ENCODE peak calls at places on chromosome 6, in eight cellular contexts. Q is Peyer's patch, P is kidney, F is prostate gland, T is A673, L is osteoblast, I is H9, H is tibial nerve. A is an unnamed sample. For H3K4me1, the result is how much of the 10 kb centered on the place peaks cover.

GRCh38 chr6:50986319-50986718 is 167.6 kb downstream of the TFAP2B start:
- DNase-seq in P (no peak), F (no peak), L (no peak), H (no peak), I (no peak), Q (no peak), T (no peak), A (no peak)

GRCh38 chr6:3426091-3426780 is 30.6 kb downstream of the SLC22A23 start:
- DNase-seq in F (no peak), I (no peak), L (no peak), Q (no peak), P (no peak), T (no peak), H (no peak), A (no peak)

GRCh38 chr6:156862711-156863110 is 85.5 kb downstream of the ARID1B start:
- DNase-seq in H (no peak), F (no peak), I (no peak), Q (no peak), P (no peak), L (no peak), T (no peak), A (no peak)

GRCh38 chr6:9140861-9141534 is 705.7 kb upstream of the SLC35B3 start:
- DNase-seq in P (no peak), I (no peak), T (no peak), H (no peak), L (no peak), F (peak), Q (no peak), A (no peak)

GRCh38 chr6:134678436-134678889 is 271.4 kb downstream of the ALDH8A1 start:
- DNase-seq in H (no peak), L (no peak), P (peak), T (peak), Q (peak), F (no peak), I (no peak), A (no peak)

GRCh38 chr6:125273965-125274364 is 27.8 kb downstream of the HDDC2 start:
- DNase-seq in I (no peak), L (no peak), Q (peak), H (no peak), T (no peak), P (peak), F (no peak), A (no peak)

GRCh38 chr6:31474871-31475286 is 23.1 kb upstream of the MICB start:
- DNase-seq in Q (peak), L (peak), F (no peak), I (peak), T (peak), P (no peak), H (no peak), A (no peak)

GRCh38 chr6:168796106-168796505 is 355.1 kb downstream of the SMOC2 start:
- DNase-seq in T (no peak), Q (no peak), I (no peak), P (no peak), L (no peak), F (no peak), H (no peak), A (no peak)

GRCh38 chr6:169046483-169047192 is 207.0 kb downstream of the THBS2 start:
- DNase-seq in F (no peak), Q (no peak), L (peak), T (no peak), I (no peak), H (no peak), P (peak), A (peak)

GRCh38 chr6:4347877-4348276 is 212.5 kb upstream of the ECI2 start:
- DNase-seq in T (no peak), Q (no peak), L (no peak), H (no peak), P (no peak), F (no peak), I (no peak), A (no peak)

GRCh38 chr6:157550114-157550989 is 169.4 kb downstream of the ZDHHC14 start:
- DNase-seq in T (no peak), Q (no peak), L (no peak), H (no peak), I (no peak), P (no peak), F (no peak), A (no peak)

GRCh38 chr6:85561750-85562357 is 31.8 kb downstream of the SNX14 start:
- DNase-seq in H (no peak), I (no peak), L (no peak), F (no peak), P (no peak), T (no peak), Q (no peak), A (no peak)

GRCh38 chr6:72890233-72890632 is 268.4 kb downstream of the KCNQ5 start:
- DNase-seq in I (no peak), P (no peak), Q (no peak), F (no peak), L (no peak), T (no peak), H (no peak), A (no peak)

GRCh38 chr6:29926081-29926794 is 16.1 kb upstream of the HLA-A start:
- DNase-seq in I (no peak), H (no peak), T (no peak), P (no peak), Q (peak), L (peak), F (no peak), A (no peak)

GRCh38 chr6:41097467-41098090 is 24.8 kb downstream of the NFYA start:
- DNase-seq in T (peak), P (no peak), F (no peak), Q (no peak), H (no peak), I (no peak), L (no peak), A (no peak)

GRCh38 chr6:78492351-78493010 is 374.9 kb upstream of the IRAK1BP1 start:
- DNase-seq in L (no peak), T (no peak), Q (no peak), H (no peak), F (no peak), I (no peak), P (no peak), A (no peak)

GRCh38 chr6:82073484-82073883 is 174.1 kb downstream of the IBTK start:
- DNase-seq in I (no peak), L (no peak), P (no peak), Q (no peak), H (no peak), T (no peak), F (no peak), A (no peak)

GRCh38 chr6:3041606-3042005 is 26.7 kb upstream of the RIPK1 start:
- DNase-seq in T (no peak), H (no peak), I (no peak), F (no peak), Q (no peak), P (no peak), L (no peak), A (no peak)

GRCh38 chr6:4781967-4782537 is 5.8 kb downstream of the CDYL start:
- DNase-seq in I (no peak), P (no peak), H (no peak), L (no peak), Q (no peak), T (no peak), F (no peak), A (no peak)

GRCh38 chr6:97440590-97441176 is 157.7 kb upstream of the MMS22L start:
- DNase-seq in P (no peak), H (no peak), I (peak), F (no peak), Q (no peak), L (no peak), T (peak), A (no peak)

GRCh38 chr6:7732219-7732618 is 6.3 kb downstream of the BMP6 start:
- DNase-seq in T (no peak), I (no peak), Q (no peak), F (no peak), L (no peak), H (no peak), P (no peak), A (no peak)

GRCh38 chr6:108690326-108691000 is 129.7 kb downstream of the FOXO3 start:
- DNase-seq in H (no peak), F (no peak), P (no peak), Q (no peak), T (no peak), L (no peak), I (no peak), A (no peak)

GRCh38 chr6:162056745-162057144 is 670.8 kb downstream of the PRKN start:
- DNase-seq in T (no peak), Q (no peak), P (no peak), L (peak), H (no peak), F (no peak), I (peak), A (no peak)

GRCh38 chr6:70846207-70846835 is 110.5 kb downstream of the B3GAT2 start:
- DNase-seq in P (peak), T (no peak), I (no peak), F (no peak), H (no peak), L (no peak), Q (no peak), A (no peak)

GRCh38 chr6:83592770-83593394 is 80.5 kb downstream of the PRSS35 start:
- DNase-seq in Q (no peak), I (peak), H (no peak), P (no peak), T (peak), F (no peak), L (no peak), A (no peak)

GRCh38 chr6:26170181-26170580 is 83.0 kb downstream of the HFE start:
- DNase-seq in F (no peak), L (no peak), H (no peak), P (no peak), I (no peak), Q (no peak), T (peak), A (no peak)

GRCh38 chr6:159117031-159117430 is 52.2 kb upstream of the FNDC1 start:
- DNase-seq in L (no peak), H (no peak), F (no peak), T (no peak), I (no peak), Q (no peak), P (no peak), A (no peak)

GRCh38 chr6:85185977-85186376 is 263.9 kb upstream of the NT5E start:
- DNase-seq in Q (no peak), I (no peak), T (no peak), F (no peak), H (no peak), L (peak), P (no peak), A (no peak)

GRCh38 chr6:32087574-32088486 is 21.3 kb downstream of the TNXB start:
- DNase-seq in Q (peak), T (peak), P (peak), F (peak), I (peak), L (peak), H (peak), A (peak)

GRCh38 chr6:24720604-24721460 is 1.9 kb upstream of the C6orf62 start:
- DNase-seq in Q (peak), T (peak), H (peak), I (peak), P (peak), F (peak), L (peak), A (peak)

GRCh38 chr6:39005774-39006173 is 42.8 kb upstream of the GLP1R start:
- DNase-seq in T (no peak), Q (no peak), H (no peak), F (no peak), I (no peak), L (peak), P (no peak), A (no peak)

GRCh38 chr6:1087112-1087843 is 224.6 kb upstream of the FOXQ1 start:
- DNase-seq in H (no peak), P (no peak), L (no peak), Q (no peak), T (no peak), I (no peak), F (peak), A (no peak)

GRCh38 chr6:82954937-82955577 is 110.6 kb downstream of the UBE3D start:
- DNase-seq in I (no peak), L (no peak), P (no peak), T (no peak), Q (no peak), F (no peak), H (no peak), A (no peak)

GRCh38 chr6:135939216-135939610 is 87.7 kb downstream of the PDE7B start:
- DNase-seq in F (no peak), P (no peak), L (no peak), Q (no peak), T (no peak), I (no peak), H (no peak), A (peak)

GRCh38 chr6:69945192-69945591 is 78.8 kb downstream of the COL19A1 start:
- DNase-seq in L (no peak), I (no peak), P (no peak), Q (no peak), H (no peak), T (no peak), F (no peak), A (no peak)

GRCh38 chr6:110033749-110034636 is 55.9 kb downstream of the GPR6 start:
- DNase-seq in T (no peak), F (no peak), Q (no peak), I (no peak), H (no peak), L (no peak), P (no peak), A (no peak)

DNA sequence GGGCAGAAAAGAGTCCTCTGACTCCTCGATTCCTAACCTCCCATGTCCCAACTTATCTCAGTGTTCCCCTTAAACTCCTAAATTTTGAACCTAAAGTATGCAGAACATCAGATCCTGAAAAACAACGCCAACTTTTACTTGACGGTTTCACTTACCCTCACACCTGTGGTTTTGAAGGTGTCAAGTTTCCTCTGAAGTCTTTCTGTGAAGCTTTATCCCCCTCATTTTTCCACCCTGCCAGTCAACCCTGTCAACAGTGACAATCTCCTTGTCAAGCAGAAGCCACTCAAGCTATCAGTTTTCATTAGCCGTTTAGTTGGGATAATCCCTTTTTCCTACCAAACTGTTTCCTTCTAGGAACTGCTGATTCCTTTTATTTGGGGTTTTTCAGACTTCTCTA is 245.4 kb upstream of the PREP start:
- DNase-seq in T (no peak), F (no peak), H (no peak), I (no peak), P (no peak), Q (no peak), L (no peak), A (no peak)
- H3K4me1 ChIP-seq in T (under half), F (under half), H (under half), I (under half), P (under half), Q (under half), L (under half), A (under half)

GRCh38 chr6:63928613-63929012 is 293.0 kb downstream of the PHF3 start:
- DNase-seq in Q (no peak), P (no peak), H (no peak), I (no peak), T (peak), L (no peak), F (no peak), A (no peak)

GRCh38 chr6:63926950-63927349 is 291.3 kb downstream of the PHF3 start:
- DNase-seq in P (no peak), T (no peak), H (no peak), I (no peak), F (no peak), L (no peak), Q (no peak), A (no peak)

GRCh38 chr6:63927538-63927937 is 291.9 kb downstream of the PHF3 start:
- DNase-seq in P (no peak), L (no peak), H (no peak), I (no peak), F (no peak), Q (no peak), T (no peak), A (no peak)

GRCh38 chr6:63930848-63931247 is 295.2 kb downstream of the PHF3 start:
- DNase-seq in L (no peak), Q (no peak), P (no peak), F (no peak), T (no peak), H (no peak), I (no peak), A (no peak)

GRCh38 chr6:63929111-63929510 is 293.5 kb downstream of the PHF3 start:
- DNase-seq in P (no peak), F (no peak), Q (no peak), I (no peak), T (no peak), H (no peak), L (no peak), A (no peak)
- H3K4me1 ChIP-seq in P (under half), F (under half), Q (under half), I (under half), T (under half), H (under half), L (under half), A (under half)

GRCh38 chr6:111591370-111591900 is 14.2 kb downstream of the TRAF3IP2 start:
- DNase-seq in P (peak), T (peak), F (peak), Q (peak), L (peak), I (no peak), H (peak), A (peak)

GRCh38 chr6:111593516-111593824 is 12.2 kb downstream of the TRAF3IP2 start:
- DNase-seq in L (no peak), Q (no peak), F (no peak), T (no peak), P (no peak), H (no peak), I (no peak), A (no peak)

GRCh38 chr6:111591901-111592461 is 13.7 kb downstream of the TRAF3IP2 start:
- DNase-seq in L (no peak), T (no peak), Q (no peak), I (no peak), P (no peak), H (no peak), F (no peak), A (no peak)

GRCh38 chr6:111590209-111590955 is 15.3 kb downstream of the TRAF3IP2 start:
- DNase-seq in Q (no peak), H (no peak), T (no peak), I (no peak), F (no peak), L (no peak), P (no peak), A (no peak)

DNA sequence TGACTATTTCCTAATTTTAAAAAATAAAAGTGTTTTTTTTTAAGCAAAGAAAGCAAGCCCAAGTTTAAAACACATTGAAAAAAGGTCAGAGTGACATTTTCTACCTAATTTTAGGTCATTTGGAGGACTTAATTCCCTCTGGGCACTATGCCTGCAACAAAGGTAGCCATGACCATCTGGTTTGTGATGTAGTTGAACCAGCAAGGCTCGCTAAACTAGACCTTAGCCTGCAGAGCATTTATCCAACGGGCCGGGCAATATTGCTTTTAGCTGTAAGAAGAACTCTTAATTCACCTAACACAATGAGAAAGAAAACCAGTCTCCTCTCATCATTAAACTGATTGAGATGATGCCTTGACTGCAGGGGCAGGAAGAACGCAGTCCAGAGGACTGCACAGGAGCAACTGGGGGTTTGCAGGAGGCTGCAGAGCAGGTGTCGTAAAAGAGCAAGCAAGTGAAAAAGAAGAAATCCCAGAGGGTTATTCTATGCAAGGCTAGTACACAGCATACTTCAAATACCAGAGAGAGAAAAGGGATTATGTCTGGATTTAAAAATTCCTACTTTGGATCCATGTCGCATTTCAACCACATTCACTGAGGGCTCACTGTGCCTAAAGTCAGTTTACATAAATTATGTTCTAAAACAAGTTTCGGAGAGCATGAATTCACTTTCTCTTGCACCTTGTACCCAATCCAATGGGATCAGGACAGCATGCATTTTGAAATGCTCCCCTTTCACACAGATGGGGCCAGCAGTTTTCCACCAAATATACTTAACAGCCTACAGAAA is 12.8 kb downstream of the TRAF3IP2 start:
- DNase-seq in F (no peak), P (no peak), I (no peak), Q (no peak), L (no peak), T (no peak), H (no peak), A (no peak)
- H3K4me1 ChIP-seq in F (under half), P (under half), I (under half), Q (half or more), L (half or more), T (under half), H (under half), A (half or more)

GRCh38 chr6:45439861-45440388 is 62.2 kb upstream of the SUPT3H start:
- DNase-seq in T (no peak), F (no peak), P (no peak), I (no peak), L (no peak), Q (no peak), H (no peak), A (no peak)

GRCh38 chr6:45437441-45437820 is 59.7 kb upstream of the SUPT3H start:
- DNase-seq in L (no peak), T (no peak), I (no peak), P (no peak), F (no peak), Q (no peak), H (no peak), A (no peak)

GRCh38 chr6:45439459-45439858 is 61.7 kb upstream of the SUPT3H start:
- DNase-seq in T (no peak), I (no peak), H (no peak), L (no peak), F (no peak), P (no peak), Q (no peak), A (no peak)

GRCh38 chr6:45438156-45438555 is 60.4 kb upstream of the SUPT3H start:
- DNase-seq in T (no peak), L (no peak), P (no peak), I (no peak), Q (no peak), H (no peak), F (no peak), A (no peak)

DNA sequence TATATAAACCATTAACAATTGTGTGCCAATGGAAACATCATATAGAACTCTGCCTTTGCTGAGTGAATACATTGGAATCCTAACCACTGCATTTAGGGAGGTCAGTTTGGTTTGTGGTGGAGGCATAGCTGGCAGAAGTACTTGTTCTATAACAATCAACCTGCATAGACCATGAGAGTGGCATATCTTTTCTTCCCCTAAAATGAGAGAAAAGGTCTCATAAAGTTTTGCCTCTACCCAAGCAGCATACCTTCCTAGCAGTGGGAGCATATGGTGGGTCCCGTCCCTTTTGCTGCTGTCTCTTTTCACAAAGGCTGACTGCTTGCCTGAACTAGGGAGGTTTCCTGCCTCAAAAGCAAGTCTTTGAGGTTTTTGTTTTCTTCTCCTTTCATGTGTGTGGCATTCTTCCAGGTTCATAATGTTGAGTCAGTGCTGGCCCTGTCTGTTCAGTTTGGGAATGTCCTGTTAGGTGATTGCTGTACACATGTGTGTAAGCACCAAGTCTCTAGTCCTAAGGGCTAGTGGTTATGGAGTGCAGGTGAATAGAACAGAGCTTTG is 61.2 kb upstream of the SUPT3H start:
- DNase-seq in H (no peak), L (no peak), I (no peak), F (peak), P (no peak), Q (no peak), T (no peak), A (no peak)
- H3K4me1 ChIP-seq in H (under half), L (half or more), I (under half), F (under half), P (under half), Q (under half), T (half or more), A (under half)

GRCh38 chr6:36604090-36605060 is 10.2 kb downstream of the SRSF3 start:
- DNase-seq in H (no peak), F (no peak), I (no peak), P (no peak), Q (peak), L (no peak), T (no peak), A (peak)
- H3K4me1 ChIP-seq in H (half or more), F (under half), I (under half), P (under half), Q (half or more), L (half or more), T (under half), A (under half)